ENCODE peak calls at places on chromosomes 4 and X, in eight cellular contexts. N, L, T, C, U, A, P and I are unnamed samples. For H3K36me3, the result is how much of the 10 kb centered on the place peaks cover.

GRCh38 chr4:26279446-26279845 is 41.4 kb upstream of the RBPJ start:
- DNase-seq in P (no peak), C (no peak), L (no peak), A (no peak), T (no peak), N (no peak), U (no peak), I (no peak)

GRCh38 chr4:86961605-86962295 is 26.9 kb downstream of the AFF1 start:
- DNase-seq in A (no peak), T (no peak), P (no peak), U (no peak), L (peak), N (peak), C (peak), I (no peak)

GRCh38 chr4:22471999-22472434 is 43.8 kb downstream of the ADGRA3 start:
- DNase-seq in L (peak), T (no peak), N (peak), A (no peak), U (no peak), P (no peak), C (no peak), I (no peak)

GRCh38 chr4:84565951-84566350 is 17.0 kb upstream of the CDS1 start:
- DNase-seq in C (no peak), N (no peak), A (no peak), P (no peak), L (no peak), U (no peak), T (no peak), I (no peak)

GRCh38 chr4:155599102-155599501 is 67.5 kb upstream of the GUCY1A1 start:
- DNase-seq in A (no peak), U (no peak), P (no peak), T (no peak), L (no peak), C (no peak), N (no peak), I (no peak)

GRCh38 chrX:134671207-134671750 is 13.0 kb upstream of the PLAC1 start:
- DNase-seq in P (no peak), N (peak), C (no peak), T (no peak), U (no peak), L (no peak), A (no peak), I (no peak)

GRCh38 chr4:87580057-87580456 is 28.3 kb upstream of the DSPP start:
- DNase-seq in U (no peak), A (no peak), N (no peak), C (no peak), L (no peak), T (no peak), P (no peak), I (no peak)

GRCh38 chrX:41779058-41779564 is 55.1 kb downstream of the GPR82 start:
- DNase-seq in T (no peak), A (no peak), C (no peak), P (no peak), U (no peak), L (peak), N (peak), I (no peak)

GRCh38 chr4:147733614-147734344 is 1.9 kb downstream of the ARHGAP10 start:
- DNase-seq in L (peak), T (no peak), C (no peak), P (no peak), A (peak), U (no peak), N (peak), I (peak)

GRCh38 chr4:148196168-148196567 is 246.0 kb downstream of the NR3C2 start:
- DNase-seq in L (no peak), N (peak), P (no peak), T (no peak), C (no peak), U (no peak), A (no peak), I (no peak)

GRCh38 chr4:147311956-147312355 is 168.9 kb upstream of the EDNRA start:
- DNase-seq in N (no peak), P (no peak), A (no peak), T (no peak), C (no peak), U (no peak), L (no peak), I (no peak)

GRCh38 chr4:95213361-95213760 is 335.4 kb downstream of the UNC5C start:
- DNase-seq in N (no peak), L (peak), A (no peak), T (no peak), P (no peak), C (no peak), U (no peak), I (no peak)

GRCh38 chrX:151792505-151792904 is 58.0 kb downstream of the CNGA2 start:
- DNase-seq in U (no peak), C (no peak), N (no peak), P (no peak), T (no peak), A (no peak), L (no peak), I (no peak)

GRCh38 chr4:185145572-185145971 is 2.5 kb downstream of the SLC25A4 start:
- DNase-seq in A (no peak), T (no peak), P (peak), L (peak), C (no peak), N (no peak), U (peak), I (no peak)

GRCh38 chrX:85870585-85870984 is 176.8 kb downstream of the CHM start:
- DNase-seq in A (no peak), T (no peak), C (no peak), U (no peak), P (no peak), N (no peak), L (no peak), I (no peak)
- H3K27ac ChIP-seq in A (no peak), T (no peak), C (no peak), U (no peak), P (no peak), N (no peak), L (no peak), I (no peak)

GRCh38 chr4:145171919-145172318 is 8.5 kb downstream of the OTUD4 start:
- DNase-seq in L (no peak), U (no peak), A (no peak), T (no peak), N (no peak), C (no peak), P (no peak), I (no peak)

GRCh38 chr4:145170209-145170608 is 10.2 kb downstream of the OTUD4 start:
- DNase-seq in U (no peak), C (no peak), T (no peak), L (peak), A (no peak), P (no peak), N (peak), I (no peak)

GRCh38 chr4:145168578-145169187 is 11.7 kb downstream of the OTUD4 start:
- DNase-seq in L (no peak), T (no peak), U (no peak), C (no peak), P (no peak), N (no peak), A (no peak), I (no peak)

DNA sequence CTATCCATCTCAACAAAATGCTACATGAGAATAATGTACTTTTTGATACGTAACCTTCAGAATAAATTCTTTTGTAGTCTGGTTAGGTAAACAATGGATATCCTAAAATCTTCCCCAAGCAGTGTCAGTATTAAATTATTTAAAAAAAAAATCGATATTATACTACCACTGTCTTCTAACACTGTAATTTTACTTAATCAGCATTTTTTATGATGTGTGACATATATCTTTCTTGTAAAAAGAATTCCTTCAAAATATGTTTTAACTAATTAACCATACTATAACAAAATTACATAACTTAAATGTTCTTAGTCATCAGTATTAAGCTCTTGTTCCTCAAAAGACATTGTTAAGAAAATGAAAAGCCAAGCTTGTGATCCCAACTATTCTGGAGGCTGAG is 12.5 kb downstream of the OTUD4 start:
- DNase-seq in P (no peak), T (no peak), N (no peak), L (no peak), U (no peak), C (no peak), A (no peak), I (no peak)
- H3K36me3 ChIP-seq in P (under half), T (half or more), N (under half), L (under half), U (under half), C (under half), A (under half), I (under half)

DNA sequence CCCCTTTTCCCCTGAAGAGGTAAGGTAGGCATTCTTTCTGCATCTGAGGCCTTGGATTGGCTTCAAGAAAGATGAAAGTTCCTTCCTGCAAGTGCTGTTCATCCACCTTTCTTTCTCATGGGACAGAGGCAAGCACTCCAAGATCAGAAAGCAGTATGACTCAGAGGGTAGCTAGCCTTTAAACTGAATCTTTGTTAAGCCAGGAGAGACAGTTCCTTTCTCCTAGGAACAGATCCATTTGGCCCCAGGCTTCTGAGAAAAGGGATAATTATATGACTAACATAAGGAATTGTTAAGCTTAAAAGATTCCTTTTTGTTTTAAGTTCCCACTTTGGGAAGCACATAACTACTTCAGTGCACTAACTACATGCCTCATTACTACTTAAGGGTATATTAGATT is 192.0 kb downstream of the PPP3CA start:
- DNase-seq in T (no peak), U (no peak), A (no peak), P (no peak), L (no peak), N (peak), C (no peak), I (no peak)
- H3K27ac ChIP-seq in T (no peak), U (no peak), A (no peak), P (no peak), L (no peak), N (no peak), C (no peak), I (no peak)

GRCh38 chr4:123092603-123093002 is 170.2 kb upstream of the NUDT6 start:
- DNase-seq in T (no peak), P (no peak), U (no peak), A (no peak), N (no peak), L (no peak), C (no peak), I (no peak)
- H3K36me3 ChIP-seq in T (under half), P (under half), U (under half), A (under half), N (under half), L (under half), C (under half), I (under half)

GRCh38 chr4:15852524-15852923 is 74.4 kb downstream of the CD38 start:
- DNase-seq in L (no peak), N (no peak), C (no peak), P (no peak), U (no peak), A (no peak), T (no peak), I (no peak)
- H3K27ac ChIP-seq in L (no peak), N (no peak), C (no peak), P (no peak), U (no peak), A (peak), T (no peak), I (no peak)

GRCh38 chr4:153362184-153362583 is 17.7 kb downstream of the MND1 start:
- DNase-seq in T (no peak), L (peak), N (no peak), P (no peak), C (no peak), A (no peak), U (no peak), I (no peak)
- H3K36me3 ChIP-seq in T (under half), L (under half), N (under half), P (under half), C (under half), A (under half), U (under half), I (under half)

GRCh38 chrX:54358424-54359211 is 772 bp upstream of the WNK3 start:
- DNase-seq in U (peak), P (peak), A (peak), L (peak), C (no peak), T (peak), N (peak), I (peak)
- H3K27ac ChIP-seq in U (peak), P (peak), A (peak), L (peak), C (peak), T (peak), N (no peak), I (peak)

DNA sequence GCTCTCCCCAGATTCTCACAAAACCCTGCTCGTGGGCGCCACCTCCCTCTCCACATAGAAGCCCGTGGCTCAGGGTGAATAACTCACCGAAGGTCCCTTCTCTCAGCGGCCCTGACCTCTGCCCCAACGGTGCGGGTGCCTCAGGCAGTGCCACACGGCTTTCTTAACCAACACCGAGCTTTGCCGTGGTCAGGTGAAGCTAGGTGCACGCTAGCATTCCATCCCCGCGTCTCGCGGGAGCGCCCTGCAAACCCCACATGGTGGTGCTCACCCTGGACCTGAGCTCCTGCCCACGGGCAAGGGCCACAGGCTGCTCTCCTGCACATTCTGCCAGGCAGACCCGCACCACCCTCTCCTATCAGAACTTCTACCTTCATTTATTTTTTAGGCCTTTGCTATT is 18.4 kb downstream of the LRPAP1 start:
- DNase-seq in P (peak), C (no peak), N (no peak), T (no peak), A (no peak), U (no peak), L (no peak), I (no peak)
- H3K36me3 ChIP-seq in P (under half), C (under half), N (under half), T (half or more), A (half or more), U (under half), L (under half), I (under half)

GRCh38 chrX:110965409-110965808 is 130.6 kb upstream of the PAK3 start:
- DNase-seq in P (no peak), A (no peak), U (no peak), C (no peak), T (no peak), L (no peak), N (peak), I (no peak)
- H3K27ac ChIP-seq in P (no peak), A (no peak), U (no peak), C (no peak), T (no peak), L (no peak), N (no peak), I (peak)